ENCODE peak calls at places on chromosomes 7 and 10, in nine cellular contexts. B is ecto neural progenitor cell; Y is heart right ventricle; J is mesendoderm; I is posterior vena cava; O is EH; X is CMK; L is NCI-H82; T is stimulated activated CD4-positive, alpha-beta T cell treated with anti-CD3 and anti-CD28 coated beads, Interleukin-4, amount 100 ng/mL, for 4 hours. C is an unnamed sample.

GRCh38 chr10:77925410-77925794 is 1.2 kb downstream of the DLG5 start:
- DNase-seq in B (no peak), Y (no peak), J (peak), I (no peak), O (peak), X (no peak), L (peak), T (no peak), C (peak)

GRCh38 chr10:82027711-82028110 is 152.7 kb downstream of the NRG3 start:
- DNase-seq in B (no peak), Y (no peak), J (no peak), I (no peak), O (no peak), X (no peak), L (no peak), T (no peak), C (no peak)

GRCh38 chr7:15643000-15643705 is 43.3 kb downstream of the MEOX2 start:
- DNase-seq in B (no peak), Y (peak), J (peak), I (no peak), O (no peak), X (no peak), L (no peak), T (no peak), C (no peak)

GRCh38 chr10:565676-566075 is 123.8 kb downstream of the DIP2C start:
- DNase-seq in B (peak), Y (no peak), J (no peak), I (peak), O (no peak), X (no peak), L (no peak), T (no peak), C (no peak)

GRCh38 chr7:130865408-130866236 is 131.6 kb upstream of the KLF14 start:
- DNase-seq in B (no peak), Y (no peak), J (peak), I (no peak), O (peak), X (no peak), L (peak), T (no peak), C (peak)

GRCh38 chr10:102801978-102802377 is 35.2 kb downstream of the CYP17A1 start:
- DNase-seq in B (no peak), Y (no peak), J (peak), I (no peak), O (no peak), X (no peak), L (no peak), T (no peak), C (no peak)

GRCh38 chr10:108392286-108392685 is 1227.8 kb upstream of the SORCS1 start:
- DNase-seq in B (no peak), Y (no peak), J (no peak), I (no peak), O (peak), X (no peak), L (no peak), T (no peak), C (no peak)

GRCh38 chr7:83517026-83517700 is 131.8 kb downstream of the SEMA3E start:
- DNase-seq in B (no peak), Y (no peak), J (no peak), I (no peak), O (no peak), X (no peak), L (no peak), T (no peak), C (no peak)

GRCh38 chr7:69932034-69932628 is 333.9 kb downstream of the AUTS2 start:
- DNase-seq in B (no peak), Y (no peak), J (peak), I (no peak), O (peak), X (no peak), L (peak), T (no peak), C (peak)

GRCh38 chr10:75334720-75335119 is 66.8 kb downstream of the ZNF503 start:
- DNase-seq in B (no peak), Y (no peak), J (no peak), I (no peak), O (no peak), X (no peak), L (no peak), T (no peak), C (no peak)

GRCh38 chr7:75772081-75773077 is at the start of gene CCL26:
- DNase-seq in B (no peak), Y (peak), J (no peak), I (peak), O (peak), X (no peak), L (no peak), T (no peak), C (no peak)

GRCh38 chr7:41097501-41097900 is 605.4 kb downstream of the INHBA start:
- DNase-seq in B (no peak), Y (no peak), J (no peak), I (no peak), O (peak), X (no peak), L (no peak), T (no peak), C (no peak)

GRCh38 chr10:121501796-121502195 is 96.4 kb downstream of the FGFR2 start:
- DNase-seq in B (no peak), Y (no peak), J (no peak), I (no peak), O (no peak), X (no peak), L (no peak), T (no peak), C (no peak)

GRCh38 chr10:78301891-78302738 is 268.5 kb downstream of the RPS24 start:
- DNase-seq in B (peak), Y (no peak), J (peak), I (no peak), O (no peak), X (no peak), L (peak), T (no peak), C (peak)

GRCh38 chr7:106959753-106960152 is 84.8 kb upstream of the PRKAR2B start:
- DNase-seq in B (peak), Y (no peak), J (peak), I (no peak), O (no peak), X (no peak), L (peak), T (no peak), C (peak)

GRCh38 chr10:14953452-14954000 is 370 bp downstream of the DCLRE1C start:
- DNase-seq in B (no peak), Y (no peak), J (peak), I (peak), O (peak), X (peak), L (no peak), T (no peak), C (no peak)

GRCh38 chr10:129741280-129741977 is 222.6 kb downstream of the EBF3 start:
- DNase-seq in B (peak), Y (no peak), J (no peak), I (peak), O (no peak), X (no peak), L (no peak), T (no peak), C (no peak)

GRCh38 chr10:73773152-73773879 is 8.5 kb upstream of the CHCHD1 start:
- DNase-seq in B (no peak), Y (no peak), J (no peak), I (no peak), O (no peak), X (no peak), L (peak), T (no peak), C (no peak)

GRCh38 chr10:110068780-110069179 is 61.0 kb downstream of the ADD3 start:
- DNase-seq in B (no peak), Y (no peak), J (no peak), I (no peak), O (no peak), X (no peak), L (no peak), T (no peak), C (no peak)

GRCh38 chr10:112959207-112959838 is 9.3 kb downstream of the TCF7L2 start:
- DNase-seq in B (no peak), Y (no peak), J (no peak), I (no peak), O (peak), X (no peak), L (no peak), T (no peak), C (no peak)

GRCh38 chr10:15744217-15744865 is 24.6 kb upstream of the ITGA8 start:
- DNase-seq in B (peak), Y (no peak), J (peak), I (no peak), O (peak), X (peak), L (peak), T (peak), C (peak)

GRCh38 chr10:109846832-109847231 is 76.5 kb downstream of the XPNPEP1 start:
- DNase-seq in B (no peak), Y (no peak), J (peak), I (no peak), O (no peak), X (no peak), L (no peak), T (no peak), C (no peak)

C was measured in WERI-Rb-1.